ENCODE peak calls at places on chromosomes 16 and 17, in eight cellular contexts. L is fibroblast of lung, P is DND-41, A is AG09309, D is ascending aorta, X is uterus, B is neural crest cell, K is Caco-2. R is an unnamed sample.

GRCh38 chr17:10557422-10557821 is 8.0 kb upstream of the MYH2 start:
- DNase-seq in X (no peak), D (no peak), B (no peak), P (no peak), L (no peak), K (no peak), A (peak; percentile 4), R (no peak)

GRCh38 chr17:48841395-48841831 is 10.6 kb downstream of the CALCOCO2 start:
- DNase-seq in K (no peak), A (peak; percentile 38), D (no peak), B (no peak), L (peak; percentile 59), X (no peak), P (peak; percentile 52), R (peak; percentile 24)

GRCh38 chr17:10114931-10115535 is 83.4 kb downstream of the GAS7 start:
- DNase-seq in B (no peak), P (peak; percentile 98), A (peak; percentile 95), D (peak; percentile 94), X (peak; percentile 97), L (peak; percentile 87), K (no peak), R (peak; percentile 98)

GRCh38 chr16:1545044-1545736 is 11.7 kb downstream of the TMEM204 start:
- DNase-seq in D (no peak), P (no peak), L (no peak), K (no peak), X (no peak), B (no peak), A (no peak), R (no peak)

GRCh38 chr17:28745052-28745776 is 1.4 kb downstream of the TRAF4 start:
- DNase-seq in L (peak; percentile 51), X (peak; percentile 51), D (no peak), B (peak; percentile 79), K (peak; percentile 79), P (peak; percentile 77), A (no peak), R (peak; percentile 76)

GRCh38 chr17:59513934-59514841 is 51.2 kb upstream of the DHX40 start:
- DNase-seq in D (peak; percentile 76), P (peak; percentile 6), A (no peak), X (peak; percentile 25), B (no peak), L (peak; percentile 79), K (no peak), R (peak; percentile 97)

GRCh38 chr17:50817142-50817751 is 18.1 kb upstream of the WFIKKN2 start:
- DNase-seq in X (peak; percentile 38), A (no peak), D (no peak), P (peak; percentile 43), K (peak; percentile 77), L (no peak), B (peak; percentile 53), R (peak; percentile 55)

GRCh38 chr16:65034915-65035314 is 86.9 kb downstream of the CDH11 start:
- DNase-seq in P (no peak), K (no peak), X (no peak), B (no peak), A (no peak), L (no peak), D (no peak), R (no peak)

DNA sequence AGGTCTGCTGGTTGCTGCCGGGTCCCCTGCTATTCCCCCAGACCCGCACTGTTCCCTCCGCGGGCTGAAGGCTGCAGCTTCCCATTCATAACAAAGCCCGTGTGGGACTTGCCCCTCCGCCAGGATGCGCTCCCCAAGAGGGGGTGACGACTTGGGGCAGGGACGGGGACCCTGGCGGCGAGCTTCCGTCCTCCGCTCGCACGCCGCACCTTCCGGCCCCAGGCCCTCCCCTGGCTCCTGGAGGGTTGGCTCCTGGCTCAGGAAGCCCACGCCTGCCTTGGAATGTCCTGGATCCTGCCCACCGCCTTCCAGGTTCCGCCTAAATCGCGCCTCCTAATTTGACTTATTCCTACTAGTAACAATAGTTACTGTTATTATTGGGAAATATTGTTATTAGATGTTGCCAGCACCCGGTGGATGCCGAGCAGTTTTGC is 1.1 kb upstream of the TFAP4 start:
- DNase-seq in L (peak; percentile 34), X (peak; percentile 61), P (peak; percentile 52), A (no peak), D (peak; percentile 78), K (peak; percentile 78), B (peak; percentile 40), R (peak; percentile 76)
- TF ChIP-seq CTCF in L (peak; percentile 42), X (peak; percentile 36), P (peak; percentile 48), A (peak; percentile 57), D (peak; percentile 21), K (peak; percentile 32), B (peak; percentile 69), R (peak; percentile 55)

GRCh38 chr17:7834554-7834890 is 505 bp downstream of the KDM6B start:
- DNase-seq in B (no peak), P (no peak), K (no peak), A (no peak), D (peak; percentile 84), X (peak; percentile 73), L (no peak), R (no peak)

GRCh38 chr17:7834891-7835817 is 1.1 kb downstream of the KDM6B start:
- DNase-seq in D (peak; percentile 99), P (peak; percentile 98), B (peak; percentile 81), A (peak; percentile 94), L (peak; percentile 98), X (peak; percentile 98), K (peak; percentile 90), R (peak; percentile 100)

GRCh38 chr17:7836596-7837374 is 2.8 kb downstream of the KDM6B start:
- DNase-seq in K (peak; percentile 95), L (peak; percentile 90), D (peak; percentile 93), A (no peak), B (peak; percentile 92), P (peak; percentile 84), X (peak; percentile 95), R (peak; percentile 97)

GRCh38 chr17:7837375-7838290 is 3.6 kb downstream of the KDM6B start:
- DNase-seq in L (no peak), X (no peak), D (no peak), A (no peak), B (no peak), K (no peak), P (no peak), R (no peak)

DNA sequence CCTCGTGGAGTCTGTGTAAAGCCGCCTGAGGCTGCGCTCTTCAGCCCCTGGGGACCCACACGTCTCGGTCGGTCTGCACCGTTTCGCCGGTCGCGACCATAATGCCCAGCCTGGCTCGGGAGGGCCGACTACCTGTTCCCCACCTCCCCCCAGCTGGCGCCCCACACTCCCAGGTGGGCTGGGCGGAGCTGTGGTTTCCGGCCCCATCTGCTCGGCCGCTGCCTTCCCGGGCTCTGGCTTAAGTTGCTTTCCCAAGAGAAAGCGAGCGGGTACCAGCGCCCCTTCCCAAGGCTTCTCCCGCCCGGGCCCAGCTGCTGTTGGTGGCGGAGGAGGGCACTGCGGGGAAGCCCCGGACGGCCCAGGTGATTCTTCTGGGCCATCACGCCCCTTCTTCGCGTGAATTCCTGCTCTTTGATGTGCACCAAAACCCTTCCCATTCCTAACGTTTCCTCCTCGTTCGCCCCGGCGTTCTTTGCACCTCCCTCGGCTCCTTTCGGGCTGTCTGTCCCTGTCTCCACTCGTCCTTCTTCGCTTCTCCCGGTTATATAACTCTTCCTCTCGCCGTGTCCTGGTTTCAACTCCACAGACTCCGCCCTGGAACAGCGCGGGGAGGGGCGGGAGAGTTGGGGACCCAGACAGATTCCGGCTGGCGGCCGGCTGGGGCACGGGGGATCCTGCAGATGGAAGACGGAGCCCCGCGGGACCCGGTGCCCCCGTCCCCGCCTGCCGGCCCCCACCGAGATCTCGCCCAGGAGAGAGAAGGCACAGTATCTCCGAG is 2.0 kb downstream of the KDM6B start:
- DNase-seq in D (peak; percentile 83), K (no peak), P (peak; percentile 50), L (peak; percentile 64), X (peak; percentile 79), A (no peak), B (peak; percentile 50), R (peak; percentile 78)
- TF ChIP-seq CTCF in D (no peak), K (no peak), P (no peak), L (no peak), X (no peak), A (no peak), B (no peak), R (no peak)

GRCh38 chr16:58506241-58507194 is 6.6 kb downstream of the NDRG4 start:
- DNase-seq in D (peak; percentile 52), L (no peak), K (no peak), X (no peak), P (no peak), A (no peak), B (no peak), R (no peak)

GRCh38 chr16:58508671-58509251 is 6.6 kb upstream of the SETD6 start:
- DNase-seq in K (no peak), B (no peak), L (no peak), A (no peak), X (no peak), P (no peak), D (peak; percentile 55), R (no peak)

GRCh38 chr16:58507963-58508670 is 7.2 kb upstream of the SETD6 start:
- DNase-seq in B (no peak), X (no peak), D (peak; percentile 33), A (no peak), L (no peak), P (no peak), K (no peak), R (no peak)

GRCh38 chr16:58509256-58510096 is 5.8 kb upstream of the SETD6 start:
- DNase-seq in P (peak; percentile 3), A (no peak), L (no peak), B (no peak), X (no peak), D (peak; percentile 42), K (no peak), R (no peak)

DNA sequence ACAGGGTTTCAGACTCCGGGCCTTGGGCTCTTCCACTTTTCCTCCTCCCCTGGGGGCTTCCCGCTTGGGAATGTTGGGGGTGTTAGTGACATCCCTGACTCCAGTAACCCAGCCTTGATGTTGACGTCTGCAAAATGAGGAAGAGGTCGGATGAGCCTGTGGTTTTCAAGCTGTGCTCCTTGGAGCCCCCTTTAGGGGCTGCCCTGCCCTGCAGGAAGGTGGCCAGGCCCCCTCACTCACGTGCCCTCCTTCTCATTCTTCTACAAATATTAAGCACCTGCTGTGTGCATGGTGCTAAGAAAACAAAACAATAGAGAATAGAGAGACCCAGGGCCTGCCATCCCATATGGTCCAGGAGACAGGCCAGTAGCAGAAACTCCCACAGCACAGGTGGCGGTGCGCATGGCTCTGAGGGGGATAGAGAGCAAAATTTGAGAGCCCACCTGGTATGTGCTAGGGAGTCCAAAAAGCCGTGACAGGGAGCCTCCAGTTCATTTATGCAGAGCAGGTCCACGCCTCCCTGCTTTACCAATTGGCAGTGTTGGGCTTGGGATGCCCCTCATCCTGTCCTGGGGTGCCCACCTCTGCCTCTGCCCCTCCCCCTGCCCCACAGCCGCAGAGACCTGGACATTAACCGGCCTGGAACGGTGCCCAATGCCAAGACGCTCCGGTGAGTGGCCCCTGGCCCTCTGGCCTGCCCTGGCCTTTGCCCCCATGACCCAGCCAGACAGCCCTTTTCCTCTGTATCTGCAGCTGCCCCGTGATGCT is 7.4 kb downstream of the NDRG4 start:
- DNase-seq in A (no peak), X (no peak), B (no peak), P (no peak), L (no peak), D (no peak), K (no peak), R (no peak)
- TF ChIP-seq CTCF in A (no peak), X (no peak), B (no peak), P (no peak), L (no peak), D (no peak), K (peak; percentile 1), R (no peak)

GRCh38 chr16:19560078-19560477 is 4.6 kb downstream of the VPS35L start:
- DNase-seq in D (no peak), P (no peak), L (no peak), B (no peak), X (no peak), K (no peak), A (no peak), R (no peak)

GRCh38 chr16:19559242-19559910 is 3.9 kb downstream of the VPS35L start:
- DNase-seq in D (no peak), B (peak; percentile 34), A (peak; percentile 34), X (no peak), P (no peak), K (peak; percentile 35), L (peak; percentile 51), R (peak; percentile 69)

GRCh38 chr16:19555186-19555937 is at the start of gene VPS35L:
- DNase-seq in K (peak; percentile 73), L (peak; percentile 98), A (peak; percentile 94), X (peak; percentile 99), B (peak; percentile 98), P (peak; percentile 97), D (peak; percentile 99), R (peak; percentile 97)

GRCh38 chr16:19555938-19556778 is 655 bp downstream of the VPS35L start:
- DNase-seq in A (no peak), D (no peak), P (peak; percentile 48), K (no peak), L (peak; percentile 30), B (peak; percentile 49), X (no peak), R (peak; percentile 61)
- TF ChIP-seq CTCF in A (no peak), D (no peak), P (peak; percentile 33), K (no peak), L (peak; percentile 18), B (peak; percentile 56), X (no peak), R (peak; percentile 12)